ENCODE peak calls at places on chromosomes 5 and 9, in four cellular contexts. I is heart left ventricle, T is A549, U is fibroblast of mammary gland. P is an unnamed sample.
A peak's percentile ranks its signal among the peaks of the same experiment; 100 is the strongest.

GRCh38 chr9:79764377-79764776 is 192.6 kb downstream of the TLE4 start:
- DNase-seq in T (peak; percentile 31), U (peak; percentile 88), I (peak; percentile 42), P (peak; percentile 96)

GRCh38 chr5:139232161-139232724 is 34.1 kb upstream of the SIL1 start:
- DNase-seq in T (no peak), I (no peak), U (no peak), P (peak; percentile 59)

GRCh38 chr9:38144421-38144820 is 75.4 kb upstream of the SHB start:
- DNase-seq in I (no peak), T (no peak), U (peak; percentile 17), P (peak; percentile 15)

GRCh38 chr9:7318920-7319319 is 480.7 kb downstream of the DMAC1 start:
- DNase-seq in T (no peak), I (no peak), U (no peak), P (no peak)

GRCh38 chr5:150203832-150204587 is 14.1 kb downstream of the SLC6A7 start:
- DNase-seq in I (no peak), U (no peak), T (no peak), P (no peak)

GRCh38 chr5:56048124-56048523 is 53.4 kb upstream of the IL6ST start:
- DNase-seq in U (no peak), T (no peak), I (no peak), P (no peak)

GRCh38 chr5:51214736-51215135 is 168.5 kb upstream of the ISL1 start:
- DNase-seq in T (no peak), I (no peak), U (no peak), P (no peak)

GRCh38 chr5:149853019-149853648 is 91.5 kb downstream of the PDE6A start:
- DNase-seq in U (peak; percentile 80), T (peak; percentile 77), I (peak; percentile 79), P (peak; percentile 69)

GRCh38 chr5:138149530-138149929 is 10.3 kb upstream of the NME5 start:
- DNase-seq in I (no peak), U (peak; percentile 17), T (peak; percentile 17), P (no peak)

GRCh38 chr9:80552931-80553330 is 981.2 kb downstream of the TLE4 start:
- DNase-seq in T (peak; percentile 1), I (peak; percentile 18), U (peak; percentile 79), P (no peak)

GRCh38 chr5:157714480-157714879 is 16.7 kb upstream of the THG1L start:
- DNase-seq in I (no peak), T (no peak), U (peak; percentile 7), P (no peak)

GRCh38 chr9:116547729-116548426 is 139.2 kb upstream of the TRIM32 start:
- DNase-seq in U (no peak), T (peak; percentile 25), I (no peak), P (no peak)

GRCh38 chr5:72066658-72067057 is 40.6 kb upstream of the MAP1B start:
- DNase-seq in U (peak; percentile 78), T (peak; percentile 80), I (no peak), P (peak; percentile 94)

GRCh38 chr5:58548104-58548503 is 34.8 kb upstream of the RAB3C start:
- DNase-seq in I (no peak), U (no peak), T (no peak), P (no peak)

GRCh38 chr9:11328326-11328725 is 715.5 kb upstream of the PTPRD start:
- DNase-seq in T (no peak), U (no peak), I (no peak), P (no peak)

GRCh38 chr5:124477002-124477546 is 269.4 kb downstream of the ZNF608 start:
- DNase-seq in T (no peak), I (no peak), U (no peak), P (no peak)

GRCh38 chr5:10654566-10654965 is 90.7 kb downstream of the ANKRD33B start:
- DNase-seq in U (no peak), T (no peak), I (no peak), P (no peak)

GRCh38 chr5:148760945-148761638 is 65.3 kb upstream of the ADRB2 start:
- DNase-seq in I (no peak), U (no peak), T (no peak), P (no peak)

GRCh38 chr9:135332979-135333748 is 146.4 kb upstream of the PPP1R26 start:
- DNase-seq in I (no peak), T (no peak), U (no peak), P (no peak)

GRCh38 chr5:113181409-113181808 is 204.8 kb downstream of the DCP2 start:
- DNase-seq in I (no peak), T (no peak), U (no peak), P (no peak)
- TF ChIP-seq CTCF in I (no peak), T (no peak), U (no peak), P (no peak)

GRCh38 chr9:34072868-34073590 is 24.3 kb upstream of the UBAP2 start:
- DNase-seq in T (peak; percentile 87), U (peak; percentile 87), I (no peak), P (peak; percentile 86)
- H3K4me3 ChIP-seq in T (no peak overlapping the region), U (no peak overlapping the region), I (no peak overlapping the region), P (no peak overlapping the region)

GRCh38 chr9:129458663-129459549 is 162.0 kb downstream of the C9orf50 start:
- DNase-seq in T (no peak), U (no peak), I (peak; percentile 80), P (no peak)
- TF ChIP-seq CTCF in T (no peak), U (no peak), I (no peak), P (no peak)

DNA sequence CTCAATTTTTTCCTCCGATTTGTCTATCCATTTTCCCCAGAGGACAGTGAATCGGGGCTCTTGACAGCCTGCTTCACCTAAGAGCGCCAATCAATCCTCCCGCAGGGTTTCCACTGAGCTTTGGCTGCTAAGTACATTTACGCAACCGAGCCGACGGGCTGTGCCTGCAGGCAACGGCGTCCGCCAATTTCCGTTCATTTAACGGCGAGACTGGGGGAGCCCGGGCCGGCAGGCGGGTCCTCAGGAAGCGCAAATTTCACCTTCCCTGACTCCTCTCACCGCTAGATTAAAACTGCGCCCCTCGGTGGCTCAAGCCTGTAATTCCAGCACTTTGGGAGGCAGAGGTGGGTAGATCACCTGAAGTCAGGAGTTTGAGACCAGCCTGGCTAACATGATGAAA is 2.7 kb upstream of the NXNL2 start:
- DNase-seq in I (peak; percentile 45), T (peak; percentile 78), U (peak; percentile 58), P (peak; percentile 49)
- H3K4me3 ChIP-seq in I (no peak overlapping the region), T (peak overlapping the region; percentile 68), U (peak overlapping the region; percentile 20), P (peak overlapping the region; percentile 34)